ENCODE peak calls at places on chromosomes 16 and 17, in five cellular contexts. H is heart left ventricle, P is fibroblast of pulmonary artery, V is fibroblast of mammary gland, S is esophagus squamous epithelium. I is an unnamed sample.

GRCh38 chr16:79651363-79651762 is 50.8 kb upstream of the MAF start:
- DNase-seq in H (peak), P (peak), S (no peak), V (peak), I (peak)

GRCh38 chr17:70588003-70588402 is 418.7 kb downstream of the KCNJ2 start:
- DNase-seq in S (no peak), V (peak), H (no peak), P (no peak), I (no peak)

GRCh38 chr16:87345721-87346424 is 28.7 kb upstream of the C16orf95 start:
- DNase-seq in H (no peak), P (no peak), S (no peak), V (no peak), I (no peak)

GRCh38 chr17:9671559-9671958 is 26.2 kb downstream of the USP43 start:
- DNase-seq in H (no peak), S (no peak), P (no peak), V (no peak), I (no peak)

GRCh38 chr16:25148568-25149215 is 37.1 kb downstream of the LCMT1 start:
- DNase-seq in V (no peak), H (no peak), P (no peak), S (no peak), I (no peak)

GRCh38 chr17:39926135-39926587 is 1.2 kb downstream of the ORMDL3 start:
- DNase-seq in H (no peak), P (no peak), S (no peak), V (no peak), I (no peak)

GRCh38 chr16:87965973-87966667 is 14.9 kb downstream of the BANP start:
- DNase-seq in P (peak), H (no peak), V (peak), S (no peak), I (peak)

GRCh38 chr16:30113711-30114333 is 485 bp upstream of the GDPD3 start:
- DNase-seq in V (peak), H (no peak), S (no peak), P (no peak), I (no peak)

GRCh38 chr17:40307001-40307690 is 1.8 kb upstream of the RARA start:
- DNase-seq in H (no peak), P (no peak), S (no peak), V (peak), I (peak)

GRCh38 chr17:74484066-74484465 is 17.6 kb downstream of the CD300A start:
- DNase-seq in P (no peak), S (no peak), H (no peak), V (no peak), I (no peak)

GRCh38 chr17:47686276-47686635 is 7.7 kb upstream of the TBKBP1 start:
- DNase-seq in S (no peak), V (peak), H (no peak), P (no peak), I (peak)

GRCh38 chr16:85176541-85177447 is 64.5 kb upstream of the CIBAR2 start:
- DNase-seq in H (no peak), S (no peak), V (peak), P (no peak), I (no peak)

GRCh38 chr16:68792465-68793324 is 50.6 kb upstream of the TANGO6 start:
- DNase-seq in H (no peak), V (peak), P (peak), S (no peak), I (peak)

GRCh38 chr16:89358030-89359005 is 132.0 kb downstream of the ANKRD11 start:
- DNase-seq in P (no peak), V (no peak), S (no peak), H (no peak), I (no peak)

GRCh38 chr17:31492880-31493655 is 101.6 kb downstream of the RAB11FIP4 start:
- DNase-seq in V (no peak), S (peak), P (no peak), H (peak), I (no peak)

GRCh38 chr16:30623558-30624283 is 13.5 kb upstream of the ZNF689 start:
- DNase-seq in V (peak), H (no peak), S (no peak), P (no peak), I (peak)

GRCh38 chr16:10976663-10977062 is 32.3 kb downstream of the CLEC16A start:
- DNase-seq in S (no peak), V (no peak), H (no peak), P (no peak), I (no peak)

GRCh38 chr16:48231675-48232214 is 12.4 kb upstream of the LONP2 start:
- DNase-seq in H (no peak), V (peak), S (no peak), P (peak), I (peak)

GRCh38 chr16:12796498-12796897 is 7.2 kb downstream of the CPPED1 start:
- DNase-seq in H (no peak), S (no peak), P (no peak), V (no peak), I (no peak)

GRCh38 chr16:8797364-8798173 is at the start of the genes PMM2 and TMEM186:
- DNase-seq in H (peak), V (peak), P (peak), S (peak), I (peak)
- TF ChIP-seq CTCF in H (no peak), V (no peak), P (no peak), S (no peak), I (no peak)

GRCh38 chr17:58338907-58339774 is 10.5 kb upstream of the TSPOAP1 start:
- DNase-seq in S (no peak), H (peak), V (peak), P (peak), I (peak)

GRCh38 chr17:58339775-58340622 is 11.4 kb upstream of the TSPOAP1 start:
- DNase-seq in P (no peak), V (no peak), S (no peak), H (no peak), I (no peak)

GRCh38 chr17:58337600-58338453 is 9.2 kb upstream of the TSPOAP1 start:
- DNase-seq in V (peak), P (peak), H (peak), S (peak), I (peak)

GRCh38 chr17:58337126-58337599 is 8.6 kb upstream of the TSPOAP1 start:
- DNase-seq in P (no peak), V (no peak), S (no peak), H (no peak), I (no peak)

GRCh38 chr17:58338454-58338841 is 9.9 kb upstream of the TSPOAP1 start:
- DNase-seq in P (no peak), H (no peak), S (no peak), V (no peak), I (no peak)
- H3K4me3 ChIP-seq in P (no peak), H (peak), S (no peak), V (no peak), I (peak)

GRCh38 chr17:5481451-5481850 is 4.5 kb downstream of the DERL2 start:
- DNase-seq in H (no peak), P (no peak), S (no peak), V (no peak), I (no peak)
- TF ChIP-seq CTCF in H (no peak), P (no peak), S (no peak), V (no peak), I (no peak)

DNA sequence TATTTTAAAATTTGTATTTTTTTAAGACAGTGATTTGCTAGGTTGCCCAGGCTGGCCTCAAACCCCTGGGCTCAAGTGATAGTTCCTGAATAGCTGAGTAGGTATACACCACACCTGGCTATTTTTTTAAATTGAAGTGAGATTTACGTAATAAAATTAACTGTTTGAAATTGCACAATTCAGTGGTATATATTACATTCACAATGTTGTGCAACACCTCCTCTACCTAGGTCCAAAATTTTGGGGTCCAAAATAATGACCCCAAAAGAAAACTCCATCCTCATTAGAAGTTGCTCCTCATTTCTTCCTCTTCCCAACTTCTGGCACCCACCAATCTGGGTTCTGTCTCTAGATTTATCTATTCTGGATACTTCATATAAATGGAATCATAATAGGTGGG is 3.0 kb upstream of the SMARCD2 start:
- DNase-seq in S (no peak), V (no peak), H (no peak), P (no peak), I (no peak)
- H3K4me3 ChIP-seq in S (no peak), V (no peak), H (no peak), P (no peak), I (no peak)

GRCh38 chr17:80899402-80900268 is 92.0 kb upstream of the CHMP6 start:
- DNase-seq in V (peak), H (no peak), P (peak), S (no peak), I (no peak)
- TF ChIP-seq CTCF in V (peak), H (peak), P (peak), S (peak), I (peak)

GRCh38 chr17:36544320-36545092 is at the start of gene GGNBP2:
- DNase-seq in V (peak), H (peak), S (peak), P (peak), I (peak)
- H3K4me3 ChIP-seq in V (peak), H (peak), S (peak), P (peak), I (peak)

GRCh38 chr16:75644240-75645012 is 3.0 kb downstream of the KARS1 start:
- DNase-seq in S (no peak), H (no peak), P (no peak), V (no peak), I (no peak)
- TF ChIP-seq CTCF in S (peak), H (no peak), P (no peak), V (no peak), I (no peak)

I was measured in AG10803.